ENCODE peak calls at places on chromosomes 1 and 21, in four cellular contexts. C is foreskin fibroblast; V is BJ; E is activated CD4-positive, alpha-beta T cell treated with anti-CD3 and anti-CD28 coated beads, Interleukin-2, amount 50 U/mL, for 48 hours. Y is an unnamed sample.

GRCh38 chr21:41321211-41321907 is 4.8 kb downstream of the FAM3B start:
- DNase-seq in C (no peak), V (no peak), E (no peak), Y (no peak)

GRCh38 chr1:107964397-107965111 is 426 bp downstream of the VAV3 start:
- DNase-seq in C (no peak), V (no peak), E (peak; percentile 26), Y (no peak)

GRCh38 chr21:42534361-42534900 is 20.8 kb downstream of the SLC37A1 start:
- DNase-seq in C (no peak), V (no peak), E (no peak), Y (no peak)

GRCh38 chr1:105830614-105831146 is 1225.8 kb upstream of the PRMT6 start:
- DNase-seq in C (no peak), V (no peak), E (no peak), Y (no peak)

GRCh38 chr1:21814241-21814918 is 2.3 kb downstream of the LDLRAD2 start:
- DNase-seq in C (no peak), V (no peak), E (peak; percentile 17), Y (no peak)

GRCh38 chr1:168136709-168137514 is at the start of gene GPR161:
- DNase-seq in C (peak; percentile 37), V (no peak), E (peak; percentile 24), Y (no peak)

GRCh38 chr21:16842716-16843115 is 670.1 kb upstream of the CXADR start:
- DNase-seq in C (no peak), V (no peak), E (no peak), Y (no peak)

GRCh38 chr21:29436143-29436542 is 137.4 kb downstream of the BACH1 start:
- DNase-seq in C (no peak), V (no peak), E (peak; percentile 39), Y (no peak)

GRCh38 chr1:10415211-10415930 is 14.9 kb upstream of the CENPS start:
- DNase-seq in C (peak; percentile 26), V (no peak), E (no peak), Y (no peak)

GRCh38 chr1:156052862-156053769 is 482 bp downstream of the UBQLN4 start:
- DNase-seq in C (peak; percentile 54), V (no peak), E (peak; percentile 67), Y (peak; percentile 76)

GRCh38 chr1:116987256-116987555 is 14.4 kb upstream of the CD101 start:
- DNase-seq in C (no peak), V (no peak), E (peak; percentile 65), Y (no peak)

GRCh38 chr1:158999301-159000069 is 10.2 kb upstream of the IFI16 start:
- DNase-seq in C (peak; percentile 96), V (peak; percentile 80), E (no peak), Y (no peak)

GRCh38 chr1:1875932-1876331 is 15.0 kb downstream of the GNB1 start:
- DNase-seq in C (no peak), V (no peak), E (peak; percentile 37), Y (no peak)

GRCh38 chr1:37325010-37325409 is 149.4 kb upstream of the ZC3H12A start:
- DNase-seq in C (no peak), V (no peak), E (no peak), Y (no peak)

GRCh38 chr1:202972046-202972445 is 5.0 kb upstream of the CYB5R1 start:
- DNase-seq in C (no peak), V (no peak), E (no peak), Y (no peak)

GRCh38 chr1:54199151-54199764 is 572 bp downstream of the CYB5RL start:
- DNase-seq in C (no peak), V (no peak), E (no peak), Y (no peak)

GRCh38 chr1:158124034-158124433 is 56.7 kb upstream of the CD1D start:
- DNase-seq in C (no peak), V (no peak), E (no peak), Y (no peak)

GRCh38 chr1:151156515-151156819 is at the start of gene TNFAIP8L2:
- DNase-seq in C (no peak), V (no peak), E (peak; percentile 91), Y (no peak)

GRCh38 chr1:230280054-230280795 is 145.9 kb downstream of the PGBD5 start:
- DNase-seq in C (no peak), V (no peak), E (no peak), Y (no peak)

GRCh38 chr21:32257952-32258785 is 20.7 kb downstream of the MIS18A start:
- DNase-seq in C (peak; percentile 71), V (no peak), E (peak; percentile 47), Y (peak; percentile 90)

GRCh38 chr1:166032901-166033371 is 133.9 kb downstream of the FAM78B start:
- DNase-seq in C (no peak), V (no peak), E (no peak), Y (peak; percentile 98)